ENCODE peak calls at places on chromosomes 11 and 22, in eight cellular contexts. X, Y, S, Q, J, N, G and I are unnamed samples.

GRCh38 chr11:74837191-74837590 is 88.5 kb downstream of the RNF169 start:
- DNase-seq in G (no peak), S (peak), J (no peak), N (no peak), Y (no peak), Q (no peak), X (no peak), I (no peak)

GRCh38 chr11:66333896-66334604 is 2.2 kb downstream of the RIN1 start:
- DNase-seq in G (no peak), X (no peak), S (no peak), J (no peak), Q (no peak), N (no peak), Y (no peak), I (no peak)

GRCh38 chr11:65946655-65947054 is 1.4 kb downstream of the TSGA10IP start:
- DNase-seq in X (no peak), J (no peak), G (no peak), N (no peak), Y (no peak), Q (no peak), S (no peak), I (no peak)

GRCh38 chr11:9609002-9609759 is 35.7 kb downstream of the WEE1 start:
- DNase-seq in J (no peak), Y (no peak), N (no peak), S (no peak), G (no peak), X (no peak), Q (no peak), I (no peak)

GRCh38 chr11:41845066-41845465 is 385.6 kb upstream of the LRRC4C start:
- DNase-seq in J (no peak), G (no peak), X (no peak), Q (no peak), S (no peak), N (no peak), Y (no peak), I (no peak)

GRCh38 chr11:8707541-8708270 is 25.1 kb downstream of the RPL27A start:
- DNase-seq in Q (no peak), X (no peak), N (no peak), G (no peak), Y (peak), S (no peak), J (no peak), I (peak)

GRCh38 chr11:64489831-64490441 is 101.1 kb upstream of the SLC22A12 start:
- DNase-seq in S (peak), Y (peak), G (peak), Q (no peak), N (no peak), X (peak), J (peak), I (peak)

GRCh38 chr11:130076774-130077481 is 7.2 kb downstream of the APLP2 start:
- DNase-seq in N (no peak), Q (no peak), X (no peak), J (no peak), G (no peak), S (no peak), Y (no peak), I (no peak)

GRCh38 chr11:25737071-25737675 is 594.8 kb upstream of the ANO3 start:
- DNase-seq in J (no peak), Y (no peak), G (no peak), X (no peak), Q (no peak), S (no peak), N (no peak), I (no peak)

GRCh38 chr11:65308281-65308891 is 6.3 kb upstream of the CDC42EP2 start:
- DNase-seq in J (peak), X (peak), Q (no peak), G (no peak), N (no peak), S (no peak), Y (peak), I (peak)

GRCh38 chr11:102199673-102200072 is 89.4 kb downstream of the YAP1 start:
- DNase-seq in Y (no peak), X (no peak), S (no peak), J (no peak), N (no peak), G (no peak), Q (no peak), I (no peak)

GRCh38 chr11:75561426-75562047 is 516 bp upstream of the SERPINH1 start:
- DNase-seq in J (no peak), Q (no peak), G (no peak), X (no peak), N (no peak), Y (no peak), S (no peak), I (no peak)

GRCh38 chr11:121341609-121342008 is 49.0 kb downstream of the SC5D start:
- DNase-seq in N (no peak), J (no peak), S (no peak), X (no peak), G (no peak), Q (no peak), Y (no peak), I (no peak)

GRCh38 chr11:61793084-61793828 is 545 bp downstream of the FEN1 start:
- DNase-seq in N (no peak), X (no peak), Q (no peak), G (no peak), S (peak), Y (no peak), J (no peak), I (no peak)

GRCh38 chr11:57097149-57097548 is 84.6 kb upstream of the LRRC55 start:
- DNase-seq in Y (no peak), N (no peak), G (no peak), X (no peak), J (no peak), Q (no peak), S (no peak), I (no peak)

GRCh38 chr22:42277988-42278776 is 7.7 kb upstream of the TCF20 start:
- DNase-seq in N (no peak), G (no peak), X (peak), S (peak), J (no peak), Q (no peak), Y (no peak), I (peak)

GRCh38 chr11:126874276-126874675 is 126.3 kb downstream of the KIRREL3 start:
- DNase-seq in J (no peak), G (no peak), N (no peak), X (no peak), S (peak), Q (no peak), Y (no peak), I (no peak)

GRCh38 chr11:102573851-102574250 is 43.3 kb upstream of the MMP7 start:
- DNase-seq in Y (no peak), X (peak), N (no peak), Q (no peak), S (peak), J (no peak), G (no peak), I (no peak)

GRCh38 chr11:61331636-61332035 is 1.3 kb downstream of the DDB1 start:
- DNase-seq in S (no peak), Y (no peak), G (no peak), X (no peak), J (no peak), N (no peak), Q (no peak), I (no peak)

GRCh38 chr11:130389315-130389935 is 39.0 kb downstream of the ADAMTS8 start:
- DNase-seq in N (no peak), J (no peak), Q (no peak), X (peak), Y (peak), S (no peak), G (peak), I (no peak)

GRCh38 chr11:61796127-61796526 is 3.4 kb downstream of the FEN1 start:
- DNase-seq in X (no peak), Y (no peak), S (no peak), Q (no peak), G (no peak), N (no peak), J (no peak), I (no peak)

GRCh38 chr11:31050061-31050790 is 319.3 kb downstream of the DCDC1 start:
- DNase-seq in X (no peak), N (no peak), S (no peak), Y (no peak), G (no peak), J (peak), Q (no peak), I (peak)

GRCh38 chr22:41425704-41426365 is 20.8 kb downstream of the TOB2 start:
- DNase-seq in Q (no peak), Y (no peak), N (no peak), S (no peak), X (no peak), J (no peak), G (no peak), I (no peak)

GRCh38 chr11:120546312-120547205 is 35.0 kb downstream of the GRIK4 start:
- DNase-seq in G (peak), N (no peak), J (peak), S (peak), Q (no peak), Y (peak), X (peak), I (peak)

GRCh38 chr11:17272823-17273222 is 3.7 kb upstream of the NUCB2 start:
- DNase-seq in Q (no peak), G (no peak), X (no peak), Y (no peak), N (no peak), J (no peak), S (peak), I (no peak)

GRCh38 chr22:23478175-23478574 is 101.9 kb downstream of the IGLL1 start:
- DNase-seq in Q (no peak), N (no peak), G (peak), Y (no peak), J (no peak), S (no peak), X (peak), I (no peak)

GRCh38 chr11:6502382-6502781 is 5.3 kb downstream of the DNHD1 start:
- DNase-seq in N (no peak), Y (no peak), J (no peak), G (no peak), Q (no peak), X (no peak), S (no peak), I (no peak)